ENCODE peak calls at places on chromosomes 16 and 17, in four cellular contexts. B is WTC11, U is K562, J is HepG2. A is an unnamed sample.

GRCh38 chr16:10528635-10529034 is 51.8 kb downstream of the EMP2 start:
- DNase-seq in B (no peak), U (no peak), J (no peak), A (no peak)

GRCh38 chr17:75834279-75834920 is 9.8 kb downstream of the UNC13D start:
- DNase-seq in B (no peak), U (no peak), J (no peak), A (no peak)

GRCh38 chr17:77694391-77695363 is 263.8 kb upstream of the TNRC6C start:
- DNase-seq in B (no peak), U (no peak), J (no peak), A (no peak)

GRCh38 chr17:77594416-77595209 is 363.9 kb upstream of the TNRC6C start:
- DNase-seq in B (no peak), U (no peak), J (no peak), A (no peak)

GRCh38 chr17:79959042-79959441 is 76.6 kb downstream of the TBC1D16 start:
- DNase-seq in B (no peak), U (no peak), J (no peak), A (no peak)

GRCh38 chr17:56867948-56868376 is 34.0 kb downstream of the DGKE start:
- DNase-seq in B (no peak), U (no peak), J (no peak), A (no peak)

GRCh38 chr17:9904277-9905077 is 594 bp downstream of the RCVRN start:
- DNase-seq in B (no peak), U (no peak), J (no peak), A (no peak)

GRCh38 chr16:2856061-2856670 is 1.8 kb downstream of the PRSS22 start:
- DNase-seq in B (peak; percentile 76), U (peak; percentile 47), J (no peak), A (peak; percentile 68)

GRCh38 chr17:14921936-14922335 is 343.2 kb downstream of the PMP22 start:
- DNase-seq in B (no peak), U (no peak), J (no peak), A (no peak)

GRCh38 chr16:54106078-54106477 is 180.5 kb downstream of the IRX3 start:
- DNase-seq in B (no peak), U (peak; percentile 5), J (peak; percentile 23), A (no peak)

DNA sequence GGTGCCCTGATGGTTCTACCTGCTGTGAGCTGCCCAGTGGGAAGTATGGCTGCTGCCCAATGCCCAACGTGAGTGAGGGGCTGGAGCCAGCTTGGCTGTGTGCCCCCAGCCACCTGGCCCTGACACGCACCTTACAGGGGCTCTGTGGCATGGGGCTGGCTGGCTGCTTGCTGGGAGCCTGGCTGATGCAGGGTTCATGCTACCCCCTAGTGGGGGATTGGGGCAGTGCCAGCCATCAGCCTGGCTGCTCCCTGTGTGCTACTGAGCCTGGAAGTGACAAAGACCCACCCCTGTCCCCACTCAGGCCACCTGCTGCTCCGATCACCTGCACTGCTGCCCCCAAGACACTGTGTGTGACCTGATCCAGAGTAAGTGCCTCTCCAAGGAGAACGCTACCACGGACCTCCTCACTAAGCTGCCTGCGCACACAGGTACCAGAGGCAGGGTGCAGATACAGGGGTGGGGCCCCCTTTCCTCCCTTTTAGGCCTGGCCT is 5.7 kb downstream of the GRN start:
- DNase-seq in B (peak; percentile 82), U (peak; percentile 77), J (peak; percentile 57), A (peak; percentile 79)
- TF ChIP-seq ELF4 in B (no peak), U (no peak), J (no peak), A (no peak)

GRCh38 chr16:27404163-27404823 is 2.3 kb downstream of the IL21R start:
- DNase-seq in B (no peak), U (no peak), J (no peak), A (no peak)
- TF ChIP-seq ELF4 in B (no peak), U (no peak), J (no peak), A (no peak)

GRCh38 chr17:16428098-16428882 is 12.9 kb downstream of the TRPV2 start:
- DNase-seq in B (peak; percentile 74), U (peak; percentile 74), J (peak; percentile 64), A (peak; percentile 77)
- TF ChIP-seq ELF4 in B (no peak), U (no peak), J (no peak), A (no peak)

GRCh38 chr16:72371307-72372081 is 199.5 kb upstream of the PMFBP1 start:
- DNase-seq in B (peak; percentile 44), U (peak; percentile 2), J (no peak), A (peak; percentile 54)
- TF ChIP-seq ELF4 in B (no peak), U (no peak), J (no peak), A (no peak)

DNA sequence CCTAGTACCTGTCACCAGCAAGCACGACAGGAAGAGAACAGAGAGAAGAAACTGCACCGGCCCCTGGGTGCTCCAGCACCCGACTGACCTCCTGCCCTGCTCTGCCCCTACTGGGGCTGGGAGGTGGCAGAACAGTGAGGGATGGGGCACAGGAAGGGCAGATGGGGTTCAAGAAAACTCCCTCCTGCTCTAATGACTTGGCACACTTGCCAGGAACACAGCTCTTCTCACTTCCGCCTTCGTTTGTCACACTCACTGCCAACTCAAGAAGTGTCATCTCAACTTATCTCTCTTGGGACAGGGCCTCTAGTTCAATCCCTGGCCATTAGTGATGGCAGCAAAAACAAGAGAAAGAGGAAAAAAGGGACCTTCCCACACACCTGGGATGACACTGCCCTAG is 42.7 kb upstream of the ICAM2 start:
- DNase-seq in B (no peak), U (no peak), J (no peak), A (no peak)
- TF ChIP-seq ELF4 in B (no peak), U (no peak), J (no peak), A (no peak)

DNA sequence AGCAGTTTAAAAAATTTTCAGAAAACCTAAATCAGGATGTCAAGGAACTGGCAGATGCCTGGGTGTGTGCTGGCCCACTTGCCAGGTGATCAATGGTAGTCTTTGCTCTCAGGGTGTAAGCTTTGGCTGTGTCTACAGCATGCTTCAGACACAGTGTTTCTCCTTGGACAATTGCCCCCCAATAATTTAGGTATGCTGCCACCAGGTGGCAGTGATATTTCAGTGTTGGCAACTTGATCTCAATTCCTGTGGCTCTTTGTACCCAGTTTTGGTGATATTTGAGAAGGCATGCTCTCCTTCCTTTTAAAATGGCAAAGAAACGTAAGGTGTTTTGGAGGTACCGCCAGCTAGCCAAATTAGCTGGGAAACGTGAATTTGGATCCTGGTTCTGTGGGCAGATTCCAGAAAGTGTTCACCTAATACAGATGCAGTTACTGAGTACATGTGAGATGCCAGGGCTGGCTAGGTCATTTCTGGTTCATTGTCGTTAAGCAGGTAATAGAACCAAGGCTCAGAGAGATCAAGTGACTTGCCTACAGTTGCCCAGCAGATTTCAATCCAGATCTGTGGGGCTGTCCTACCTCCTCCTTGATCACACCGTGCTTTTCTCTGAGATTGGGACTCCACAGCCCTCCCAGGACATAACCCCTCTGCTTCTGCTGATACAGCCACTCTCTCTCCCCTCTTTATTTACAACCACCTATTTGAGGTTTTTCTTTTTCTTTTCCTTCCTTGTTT is 155.6 kb upstream of the PLCG2 start:
- DNase-seq in B (peak; percentile 50), U (peak; percentile 81), J (peak; percentile 50), A (no peak)
- TF ChIP-seq ELF4 in B (no peak), U (no peak), J (no peak), A (no peak)

DNA sequence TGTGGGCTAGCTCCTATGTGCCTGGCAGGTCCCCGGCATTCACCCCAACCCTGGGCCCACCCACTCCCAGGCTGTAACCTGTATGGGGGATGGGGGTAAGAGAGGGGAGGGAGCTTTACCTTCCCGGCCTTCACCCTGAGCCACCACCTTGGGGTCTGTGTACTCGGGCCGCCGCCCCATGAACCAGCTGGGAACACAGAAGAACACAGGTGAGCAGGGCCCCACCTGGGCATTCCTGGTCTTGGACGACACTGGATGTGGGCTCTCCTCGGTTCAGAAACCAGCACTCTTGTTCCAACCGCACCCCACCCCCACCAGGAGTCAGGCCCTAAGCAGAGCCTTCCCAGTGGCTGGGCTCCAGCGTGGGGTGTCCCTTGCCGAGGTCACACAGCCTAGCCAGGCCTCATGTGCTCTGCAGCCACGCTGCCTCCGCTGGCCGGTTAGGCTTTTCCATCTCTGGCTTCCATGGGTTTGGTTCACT is 18.8 kb downstream of the B9D1 start:
- DNase-seq in B (peak; percentile 23), U (no peak), J (no peak), A (no peak)
- TF ChIP-seq ELF4 in B (no peak), U (no peak), J (no peak), A (no peak)